ENCODE peak calls at places on chromosome 15, in eight cellular contexts. U, F, N, X, B, D, M and J are unnamed samples.

GRCh38 chr15:67013696-67014095 is 51.7 kb upstream of the SMAD3 start:
- DNase-seq in U (no peak), N (no peak), M (no peak), B (peak; percentile 64), D (no peak), F (peak; percentile 55), X (no peak), J (peak; percentile 43)

GRCh38 chr15:79972861-79973260 is 1.9 kb upstream of the BCL2A1 start:
- DNase-seq in B (no peak), X (no peak), N (no peak), D (no peak), M (no peak), F (no peak), U (no peak), J (no peak)

GRCh38 chr15:61169275-61169903 is 59.7 kb downstream of the RORA start:
- DNase-seq in B (no peak), U (no peak), X (no peak), N (no peak), M (no peak), F (no peak), D (no peak), J (no peak)

GRCh38 chr15:29568840-29569532 is 253.3 kb downstream of the TJP1 start:
- DNase-seq in F (peak; percentile 84), B (no peak), D (no peak), X (no peak), M (no peak), N (no peak), U (no peak), J (peak; percentile 73)

GRCh38 chr15:95556866-95557225 is 773.7 kb upstream of the NR2F2 start:
- DNase-seq in D (no peak), U (no peak), B (no peak), F (no peak), X (no peak), N (no peak), M (no peak), J (peak; percentile 52)

GRCh38 chr15:89383635-89384604 is 49.3 kb upstream of the POLG start:
- DNase-seq in D (peak; percentile 81), F (peak; percentile 97), B (no peak), X (no peak), N (no peak), U (no peak), M (no peak), J (peak; percentile 43)

GRCh38 chr15:90300988-90301715 is 35.7 kb downstream of the NGRN start:
- DNase-seq in U (peak; percentile 14), X (peak; percentile 65), N (peak; percentile 43), D (peak; percentile 37), F (peak; percentile 73), M (peak; percentile 46), B (no peak), J (peak; percentile 39)

GRCh38 chr15:62482715-62483429 is 317.8 kb upstream of the C2CD4B start:
- DNase-seq in X (no peak), U (no peak), N (no peak), F (peak; percentile 27), B (no peak), D (no peak), M (no peak), J (no peak)

GRCh38 chr15:92683511-92683834 is 27.9 kb upstream of the FAM174B start:
- DNase-seq in B (no peak), M (no peak), N (no peak), F (peak; percentile 42), U (no peak), D (peak; percentile 57), X (no peak), J (peak; percentile 61)

GRCh38 chr15:41967506-41968206 is 4.7 kb downstream of the EHD4 start:
- DNase-seq in D (peak; percentile 31), F (no peak), B (no peak), M (no peak), N (no peak), U (no peak), X (no peak), J (peak; percentile 61)